ENCODE peak calls at places on chromosomes 16 and 17, in five cellular contexts. One of them, this sample, is unnamed.

GRCh38 chr17:20987511-20987910 is 55.3 kb downstream of the USP22 start:
- DNase-seq in ovary: no peak
- DNase-seq in A549: no peak
- DNase-seq in body of pancreas: no peak
- DNase-seq in GM12891: no peak
- DNase-seq in this sample: no peak

GRCh38 chr16:8950580-8951077 is 13.1 kb downstream of the USP7 start:
- DNase-seq in ovary: no peak
- DNase-seq in A549: no peak
- DNase-seq in body of pancreas: no peak
- DNase-seq in GM12891: no peak
- DNase-seq in this sample: no peak

GRCh38 chr16:2043980-2044451 is 3.6 kb downstream of the NTHL1 start:
- DNase-seq in ovary: no peak
- DNase-seq in A549: no peak
- DNase-seq in body of pancreas: no peak
- DNase-seq in GM12891: no peak
- DNase-seq in this sample: no peak

GRCh38 chr17:74970395-74970794 is 2.2 kb downstream of the HID1 start:
- DNase-seq in ovary: no peak
- DNase-seq in A549: no peak
- DNase-seq in body of pancreas: no peak
- DNase-seq in GM12891: no peak
- DNase-seq in this sample: no peak

GRCh38 chr17:74119049-74119580 is 84.4 kb upstream of the RPL38 start:
- DNase-seq in ovary: no peak
- DNase-seq in A549: no peak
- DNase-seq in body of pancreas: no peak
- DNase-seq in GM12891: no peak
- DNase-seq in this sample: no peak

GRCh38 chr17:6456914-6457687 is 12.8 kb downstream of the PIMREG start:
- DNase-seq in ovary: peak
- DNase-seq in A549: peak
- DNase-seq in body of pancreas: no peak
- DNase-seq in GM12891: no peak
- DNase-seq in this sample: peak

GRCh38 chr17:68425979-68426378 is 31.3 kb downstream of the WIPI1 start:
- DNase-seq in ovary: no peak
- DNase-seq in A549: no peak
- DNase-seq in body of pancreas: no peak
- DNase-seq in GM12891: no peak
- DNase-seq in this sample: no peak

GRCh38 chr16:85879975-85880831 is 18.8 kb upstream of the IRF8 start:
- DNase-seq in ovary: no peak
- DNase-seq in A549: no peak
- DNase-seq in body of pancreas: no peak
- DNase-seq in GM12891: no peak
- DNase-seq in this sample: no peak

GRCh38 chr16:18958621-18959578 is 24.8 kb upstream of the TMC7 start:
- DNase-seq in ovary: no peak
- DNase-seq in A549: no peak
- DNase-seq in body of pancreas: no peak
- DNase-seq in GM12891: no peak
- DNase-seq in this sample: no peak

GRCh38 chr16:8905168-8905762 is 23.1 kb downstream of the LITAFD start:
- DNase-seq in ovary: no peak
- DNase-seq in A549: peak
- DNase-seq in body of pancreas: no peak
- DNase-seq in GM12891: no peak
- DNase-seq in this sample: peak

GRCh38 chr16:28202147-28202746 is 9.5 kb downstream of the XPO6 start:
- DNase-seq in ovary: no peak
- DNase-seq in A549: peak
- DNase-seq in body of pancreas: no peak
- DNase-seq in GM12891: no peak
- DNase-seq in this sample: peak

GRCh38 chr17:64773836-64774761 is 112.0 kb upstream of the SMURF2 start:
- DNase-seq in ovary: no peak
- DNase-seq in A549: peak
- DNase-seq in body of pancreas: peak
- DNase-seq in GM12891: no peak
- DNase-seq in this sample: no peak

DNA sequence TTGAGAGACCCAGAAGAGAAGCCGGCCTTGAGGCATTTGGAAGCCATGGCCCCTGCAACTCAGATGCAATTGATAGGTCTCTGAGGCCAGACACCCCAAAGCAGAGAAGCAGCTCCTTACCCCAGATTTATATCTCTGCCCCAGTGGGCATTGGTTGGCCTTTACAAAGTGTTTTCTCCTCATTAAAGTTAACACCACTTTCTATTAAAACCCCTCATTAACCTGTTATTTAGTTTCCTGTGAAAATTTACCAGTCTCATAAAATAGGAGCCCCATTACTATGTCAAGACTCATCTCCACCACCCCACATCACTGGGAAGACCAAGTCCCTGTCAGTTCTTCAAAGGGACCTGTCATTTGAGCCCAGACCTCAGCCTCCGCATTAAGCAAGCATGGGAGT is at the start of gene KRT35:
- DNase-seq in ovary: no peak
- DNase-seq in A549: no peak
- DNase-seq in body of pancreas: no peak
- DNase-seq in GM12891: no peak
- DNase-seq in this sample: no peak
- TF ChIP-seq POLR2A in ovary: no peak
- TF ChIP-seq POLR2A in A549: no peak
- TF ChIP-seq POLR2A in body of pancreas: no peak
- TF ChIP-seq POLR2A in GM12891: no peak
- TF ChIP-seq POLR2A in this sample: no peak

GRCh38 chr17:1522626-1523025 is 6.2 kb upstream of the INPP5K start:
- DNase-seq in ovary: no peak
- DNase-seq in A549: no peak
- DNase-seq in body of pancreas: no peak
- DNase-seq in GM12891: no peak
- DNase-seq in this sample: no peak
- TF ChIP-seq POLR2A in ovary: no peak
- TF ChIP-seq POLR2A in A549: no peak
- TF ChIP-seq POLR2A in body of pancreas: no peak
- TF ChIP-seq POLR2A in GM12891: no peak
- TF ChIP-seq POLR2A in this sample: no peak

DNA sequence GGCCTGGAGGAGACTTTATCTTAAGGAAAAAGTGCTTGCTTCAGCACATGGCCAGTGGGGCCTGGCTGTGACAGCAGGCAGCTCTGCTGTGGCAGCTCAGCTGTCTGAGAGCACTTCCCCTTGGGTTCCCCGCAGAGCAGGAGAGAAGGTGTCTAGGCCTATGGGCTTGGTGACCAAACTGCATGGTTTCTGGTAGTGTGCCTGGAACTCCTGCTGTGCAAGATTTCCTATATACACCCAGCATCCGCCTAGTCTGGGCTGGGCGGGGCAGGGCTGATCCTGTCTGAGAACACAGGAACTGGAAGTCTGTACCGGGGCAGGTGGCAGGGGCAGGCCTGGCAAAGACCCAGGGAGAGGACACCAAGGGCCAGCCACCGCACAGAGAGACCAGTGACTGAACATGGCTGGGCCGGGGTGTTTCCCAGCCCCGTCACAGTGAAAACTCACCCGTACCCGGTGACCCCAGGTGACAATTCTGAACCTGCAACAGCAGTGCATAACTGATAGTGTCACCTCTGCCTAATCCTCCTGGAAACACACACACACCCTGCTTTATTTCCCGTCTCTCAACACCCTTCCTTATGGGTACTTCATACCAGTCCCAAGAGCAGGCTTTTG is 39.3 kb downstream of the CHD9 start:
- DNase-seq in ovary: peak
- DNase-seq in A549: peak
- DNase-seq in body of pancreas: peak
- DNase-seq in GM12891: no peak
- DNase-seq in this sample: peak
- TF ChIP-seq POLR2A in ovary: no peak
- TF ChIP-seq POLR2A in A549: no peak
- TF ChIP-seq POLR2A in body of pancreas: no peak
- TF ChIP-seq POLR2A in GM12891: no peak
- TF ChIP-seq POLR2A in this sample: no peak

GRCh38 chr16:67537270-67537635 is 8.6 kb downstream of the RIPOR1 start:
- DNase-seq in ovary: peak
- DNase-seq in A549: no peak
- DNase-seq in body of pancreas: peak
- DNase-seq in GM12891: no peak
- DNase-seq in this sample: peak
- TF ChIP-seq POLR2A in ovary: peak
- TF ChIP-seq POLR2A in A549: no peak
- TF ChIP-seq POLR2A in body of pancreas: peak
- TF ChIP-seq POLR2A in GM12891: no peak
- TF ChIP-seq POLR2A in this sample: no peak

GRCh38 chr17:82795615-82796014 is 43.8 kb downstream of the TBCD start:
- DNase-seq in ovary: no peak
- DNase-seq in A549: no peak
- DNase-seq in body of pancreas: no peak
- DNase-seq in GM12891: no peak
- DNase-seq in this sample: no peak

GRCh38 chr17:82794781-82795505 is 43.1 kb downstream of the TBCD start:
- DNase-seq in ovary: no peak
- DNase-seq in A549: no peak
- DNase-seq in body of pancreas: peak
- DNase-seq in GM12891: no peak
- DNase-seq in this sample: no peak

GRCh38 chr17:82797061-82797460 is 42.8 kb downstream of the ZNF750 start:
- DNase-seq in ovary: no peak
- DNase-seq in A549: no peak
- DNase-seq in body of pancreas: no peak
- DNase-seq in GM12891: no peak
- DNase-seq in this sample: no peak

GRCh38 chr17:82791532-82791931 is 39.7 kb downstream of the TBCD start:
- DNase-seq in ovary: no peak
- DNase-seq in A549: no peak
- DNase-seq in body of pancreas: no peak
- DNase-seq in GM12891: no peak
- DNase-seq in this sample: no peak

DNA sequence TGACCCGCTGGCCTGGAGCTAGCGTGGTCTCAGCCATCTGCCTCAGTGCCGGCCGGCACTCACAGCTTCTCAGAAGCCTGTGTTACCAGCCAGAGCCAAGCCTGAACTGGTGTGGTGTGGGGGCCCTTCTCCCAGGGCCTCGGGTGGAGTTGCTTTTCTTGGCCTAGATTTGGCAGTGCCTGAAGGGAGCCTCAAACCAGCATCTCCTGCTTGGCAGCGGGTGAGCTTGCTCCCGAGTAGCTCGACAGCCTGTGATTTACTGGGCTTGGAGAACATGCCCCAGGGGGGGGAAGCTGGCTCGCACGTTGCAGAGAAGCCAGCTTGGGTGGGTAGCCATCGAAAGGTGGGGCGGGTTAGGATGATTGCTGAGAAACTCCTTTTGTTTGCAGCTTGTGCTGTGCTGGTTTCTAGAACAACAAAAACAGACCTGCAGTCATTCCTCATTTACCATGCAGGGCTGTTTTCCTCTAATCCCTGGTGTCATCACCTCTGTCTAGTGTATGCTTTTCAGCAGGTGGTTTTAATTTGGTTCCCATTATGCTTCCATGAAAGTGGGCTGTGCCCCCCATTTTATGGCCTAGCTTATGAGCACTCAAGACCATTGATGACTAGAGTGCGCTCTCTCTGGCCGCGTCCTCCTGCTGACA is 42.2 kb downstream of the TBCD start:
- DNase-seq in ovary: no peak
- DNase-seq in A549: no peak
- DNase-seq in body of pancreas: no peak
- DNase-seq in GM12891: no peak
- DNase-seq in this sample: no peak
- TF ChIP-seq POLR2A in ovary: no peak
- TF ChIP-seq POLR2A in A549: no peak
- TF ChIP-seq POLR2A in body of pancreas: no peak
- TF ChIP-seq POLR2A in GM12891: no peak
- TF ChIP-seq POLR2A in this sample: no peak

GRCh38 chr17:77375526-77375916 is 234.8 kb downstream of the SEC14L1 start:
- DNase-seq in ovary: no peak
- DNase-seq in A549: no peak
- DNase-seq in body of pancreas: no peak
- DNase-seq in GM12891: no peak
- DNase-seq in this sample: no peak

GRCh38 chr17:77373298-77374169 is 232.8 kb downstream of the SEC14L1 start:
- DNase-seq in ovary: peak
- DNase-seq in A549: no peak
- DNase-seq in body of pancreas: peak
- DNase-seq in GM12891: no peak
- DNase-seq in this sample: peak

GRCh38 chr17:77375108-77375507 is 234.3 kb downstream of the SEC14L1 start:
- DNase-seq in ovary: peak
- DNase-seq in A549: no peak
- DNase-seq in body of pancreas: no peak
- DNase-seq in GM12891: no peak
- DNase-seq in this sample: no peak

GRCh38 chr17:77372444-77373297 is 231.9 kb downstream of the SEC14L1 start:
- DNase-seq in ovary: peak
- DNase-seq in A549: no peak
- DNase-seq in body of pancreas: peak
- DNase-seq in GM12891: peak
- DNase-seq in this sample: peak

DNA sequence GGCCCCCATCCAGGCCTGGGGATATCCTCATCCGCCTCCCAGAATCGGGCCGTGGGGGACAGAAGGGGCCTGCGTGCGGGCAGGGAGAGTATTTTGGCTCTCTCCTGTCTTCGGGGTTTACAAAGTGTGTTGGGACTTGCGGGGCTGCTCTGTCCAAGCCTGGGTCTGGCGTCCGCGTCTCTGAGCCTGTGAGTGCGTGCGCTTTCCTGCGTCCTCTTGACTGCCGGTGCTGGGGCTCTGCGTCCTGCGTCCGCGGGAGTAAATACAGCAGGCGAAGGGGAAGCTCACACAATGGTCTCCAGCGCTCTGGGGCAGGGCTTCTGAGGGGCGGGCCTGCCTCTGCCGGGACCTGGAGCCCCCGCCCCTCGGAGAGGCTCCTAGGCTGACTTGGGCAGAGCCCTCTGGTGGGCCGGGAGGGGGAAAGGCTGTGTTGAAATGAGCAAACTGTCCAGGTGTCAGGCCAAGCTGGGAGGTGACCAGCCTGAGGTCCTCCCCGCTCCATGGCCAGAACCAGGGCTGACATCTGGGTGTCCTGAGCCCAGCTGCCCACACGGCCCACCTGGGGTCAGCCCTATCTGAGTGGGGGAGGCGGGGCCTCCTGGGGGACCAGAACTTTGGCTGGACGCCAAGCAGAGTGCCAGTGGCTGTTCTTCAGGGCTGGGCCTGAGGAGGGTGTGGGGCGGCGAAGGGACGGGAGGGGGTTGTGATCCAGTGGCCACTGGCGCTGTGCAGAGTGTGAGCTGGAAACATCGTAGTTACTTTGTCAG is 233.6 kb downstream of the SEC14L1 start:
- DNase-seq in ovary: peak
- DNase-seq in A549: no peak
- DNase-seq in body of pancreas: peak
- DNase-seq in GM12891: peak
- DNase-seq in this sample: peak
- TF ChIP-seq POLR2A in ovary: peak
- TF ChIP-seq POLR2A in A549: no peak
- TF ChIP-seq POLR2A in body of pancreas: peak
- TF ChIP-seq POLR2A in GM12891: no peak
- TF ChIP-seq POLR2A in this sample: peak

This sample was measured in erythroblast.